ENCODE peak calls at places on chromosomes 3 and 15, in nine cellular contexts. B is kidney; Z is posterior cingulate gyrus; O is HFF-Myc; L is stimulated activated CD4-positive, alpha-beta T cell treated with anti-CD3 and anti-CD28 coated beads, Interleukin-2, amount 100 ng/mL, for 48 hours; J is HCEC 1CT; I is GM13976; K is NCI-H748 treated with DMSO at 0.1 percent for 48 hours; V is thoracic aorta. A is an unnamed sample.

GRCh38 chr3:124607163-124607562 is 123.1 kb upstream of the UMPS start:
- DNase-seq in B (no peak), Z (no peak), O (no peak), L (no peak), J (peak), I (no peak), K (no peak), V (no peak), A (no peak)

GRCh38 chr3:87354399-87354798 is 78.0 kb upstream of the POU1F1 start:
- DNase-seq in B (no peak), Z (no peak), O (no peak), L (no peak), J (no peak), I (no peak), K (no peak), V (no peak), A (no peak)

GRCh38 chr3:48301814-48302194 is 31.7 kb downstream of the SPINK8 start:
- DNase-seq in B (no peak), Z (no peak), O (peak), L (peak), J (peak), I (no peak), K (peak), V (no peak), A (no peak)

GRCh38 chr3:126551839-126552687 is 6.7 kb downstream of the C3orf22 start:
- DNase-seq in B (peak), Z (peak), O (no peak), L (no peak), J (no peak), I (peak), K (no peak), V (no peak), A (peak)

GRCh38 chr3:78941587-78941986 is 826.2 kb downstream of the ROBO1 start:
- DNase-seq in B (no peak), Z (no peak), O (peak), L (no peak), J (peak), I (no peak), K (no peak), V (no peak), A (no peak)

GRCh38 chr3:111103807-111104206 is 32.2 kb downstream of the NECTIN3 start:
- DNase-seq in B (no peak), Z (no peak), O (no peak), L (no peak), J (peak), I (no peak), K (no peak), V (no peak), A (no peak)

GRCh38 chr3:147538034-147538433 is 128.9 kb downstream of the ZIC1 start:
- DNase-seq in B (no peak), Z (no peak), O (no peak), L (no peak), J (no peak), I (no peak), K (no peak), V (no peak), A (no peak)

GRCh38 chr3:129005526-129006303 is 4.6 kb downstream of the EFCC1 start:
- DNase-seq in B (peak), Z (no peak), O (no peak), L (no peak), J (peak), I (no peak), K (no peak), V (no peak), A (no peak)

GRCh38 chr3:129603561-129603942 is 2.9 kb downstream of the PLXND1 start:
- DNase-seq in B (no peak), Z (no peak), O (no peak), L (no peak), J (no peak), I (no peak), K (no peak), V (no peak), A (no peak)

GRCh38 chr15:66779331-66780009 is 77.4 kb downstream of the SMAD6 start:
- DNase-seq in B (no peak), Z (no peak), O (no peak), L (no peak), J (no peak), I (no peak), K (no peak), V (no peak), A (no peak)

GRCh38 chr3:170038434-170039110 is 777 bp downstream of the GPR160 start:
- DNase-seq in B (peak), Z (no peak), O (no peak), L (no peak), J (no peak), I (peak), K (no peak), V (no peak), A (peak)

GRCh38 chr3:66931286-66931685 is 66.8 kb upstream of the KBTBD8 start:
- DNase-seq in B (no peak), Z (no peak), O (no peak), L (no peak), J (no peak), I (no peak), K (no peak), V (no peak), A (no peak)

A was measured in head of caudate nucleus.